ENCODE peak calls at places on chromosomes 13 and 19, in seven cellular contexts. J is endothelial cell of umbilical vein, U is K562, C is Peyer's patch, B is adrenal gland, Y is tibial nerve, A is ovary. T is an unnamed sample. For H3K4me1, the result is how much of the 10 kb centered on the place peaks cover.

GRCh38 chr13:49527123-49527522 is 31.4 kb downstream of the PHF11 start:
- DNase-seq in J (no peak), U (no peak), C (no peak), B (peak), Y (no peak), A (no peak), T (no peak)

GRCh38 chr19:58248886-58249285 is 20.2 kb downstream of the ZNF544 start:
- DNase-seq in J (no peak), U (no peak), C (no peak), B (no peak), Y (no peak), A (no peak), T (no peak)

GRCh38 chr13:66329988-66330429 is 900.1 kb downstream of the PCDH9 start:
- DNase-seq in J (peak), U (no peak), C (no peak), B (no peak), Y (no peak), A (no peak), T (no peak)

GRCh38 chr19:5356428-5356827 is 15.8 kb upstream of the PTPRS start:
- DNase-seq in J (no peak), U (no peak), C (no peak), B (no peak), Y (no peak), A (no peak), T (no peak)

GRCh38 chr19:42465827-42466280 is 23.1 kb upstream of the CXCL17 start:
- DNase-seq in J (no peak), U (no peak), C (peak), B (no peak), Y (no peak), A (no peak), T (no peak)

GRCh38 chr13:76637651-76638111 is 248.5 kb downstream of the KCTD12 start:
- DNase-seq in J (peak), U (no peak), C (no peak), B (no peak), Y (no peak), A (no peak), T (no peak)

GRCh38 chr19:48752511-48753365 is at the start of gene FUT1:
- DNase-seq in J (no peak), U (peak), C (peak), B (peak), Y (no peak), A (no peak), T (peak)

GRCh38 chr19:15563325-15563794 is 51.7 kb upstream of the CYP4F8 start:
- DNase-seq in J (no peak), U (peak), C (peak), B (peak), Y (no peak), A (peak), T (peak)

GRCh38 chr19:33225458-33225925 is at the start of gene SLC7A10:
- DNase-seq in J (no peak), U (no peak), C (no peak), B (no peak), Y (no peak), A (no peak), T (no peak)

GRCh38 chr19:35775298-35776101 is at the start of gene ARHGAP33:
- DNase-seq in J (peak), U (peak), C (peak), B (peak), Y (peak), A (peak), T (peak)
- TF ChIP-seq POLR2A in J (no peak), U (no peak), C (no peak), B (no peak), Y (peak), A (no peak), T (no peak)

DNA sequence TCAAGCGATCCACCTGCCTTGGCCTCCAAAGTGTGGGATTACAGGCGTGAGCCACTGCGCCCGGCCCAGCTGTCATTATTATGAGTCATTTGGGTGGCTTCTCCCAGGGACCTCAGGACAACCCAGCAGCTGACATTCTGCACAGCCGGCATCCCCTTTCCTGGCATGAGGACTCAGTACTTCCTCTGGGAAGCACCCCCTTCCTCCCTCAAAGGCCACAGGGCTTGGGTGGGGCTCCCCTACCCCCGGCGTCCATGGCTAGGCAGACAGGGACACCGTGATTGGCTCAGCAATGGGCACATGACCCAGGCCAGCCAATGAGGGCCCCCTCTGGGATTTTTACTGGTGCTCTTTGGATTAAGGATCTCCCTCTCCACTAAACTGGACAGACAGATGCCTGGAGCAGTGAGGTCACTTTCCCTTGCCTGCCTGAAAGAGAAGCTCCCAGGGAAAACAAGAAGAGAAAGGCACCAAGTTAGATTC is 6.0 kb downstream of the KANK2 start:
- DNase-seq in J (peak), U (peak), C (peak), B (peak), Y (peak), A (peak), T (peak)
- H3K4me1 ChIP-seq in J (under half), U (under half), C (under half), B (under half), Y (under half), A (under half), T (half or more)

GRCh38 chr19:23764781-23765180 is 6.1 kb upstream of the ZNF681 start:
- DNase-seq in J (no peak), U (peak), C (no peak), B (no peak), Y (no peak), A (no peak), T (no peak)

GRCh38 chr19:23762548-23762883 is 3.8 kb upstream of the ZNF681 start:
- DNase-seq in J (no peak), U (no peak), C (no peak), B (no peak), Y (no peak), A (no peak), T (no peak)

GRCh38 chr19:23766951-23767350 is 8.3 kb upstream of the ZNF681 start:
- DNase-seq in J (no peak), U (no peak), C (no peak), B (no peak), Y (no peak), A (no peak), T (no peak)

GRCh38 chr19:23758187-23759074 is at the start of gene ZNF681:
- DNase-seq in J (peak), U (peak), C (peak), B (peak), Y (peak), A (peak), T (peak)

DNA sequence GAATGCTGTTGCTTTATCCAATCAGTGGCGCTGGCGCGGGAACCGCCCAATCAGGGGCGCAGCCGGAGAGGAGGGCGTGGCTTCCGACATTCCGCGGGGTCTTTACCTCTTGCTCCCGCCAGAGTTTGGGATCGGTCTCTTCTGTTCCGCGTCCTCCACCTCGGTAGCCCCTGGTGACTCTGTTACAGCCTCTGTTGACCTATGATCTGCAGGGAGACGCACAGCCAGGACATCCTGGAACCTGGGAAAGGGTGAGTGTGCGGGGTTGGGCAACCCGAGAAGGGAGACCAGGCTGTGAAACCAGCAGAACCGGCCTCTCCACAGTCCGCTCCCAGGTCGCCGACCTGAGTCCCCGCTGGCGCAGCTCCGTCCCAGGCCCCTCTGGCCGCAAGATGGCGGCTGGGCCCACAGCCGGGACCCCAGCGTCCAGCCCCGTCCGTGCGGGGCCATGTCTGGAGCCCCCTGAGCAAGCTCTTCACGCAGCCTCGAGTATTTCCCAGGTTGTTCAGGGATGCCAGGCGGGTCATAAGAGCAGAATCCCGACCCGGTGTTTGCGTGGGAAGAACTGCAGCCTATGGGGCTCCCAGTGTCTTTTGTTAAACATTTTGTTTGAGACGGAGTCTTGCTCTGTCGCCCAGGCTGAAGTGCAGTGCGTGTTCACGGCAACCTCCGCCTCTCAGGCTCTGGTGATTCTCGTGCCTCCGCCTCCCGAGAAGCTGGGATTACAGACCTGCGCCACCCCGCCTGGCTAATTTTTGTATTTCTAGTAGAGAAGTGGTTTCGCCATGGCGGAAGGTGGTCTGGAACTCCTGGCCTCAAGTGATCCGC is 4.4 kb upstream of the ZNF681 start:
- DNase-seq in J (no peak), U (peak), C (peak), B (peak), Y (peak), A (peak), T (peak)
- TF ChIP-seq CTCF in J (no peak), U (no peak), C (no peak), B (no peak), Y (no peak), A (no peak), T (no peak)

DNA sequence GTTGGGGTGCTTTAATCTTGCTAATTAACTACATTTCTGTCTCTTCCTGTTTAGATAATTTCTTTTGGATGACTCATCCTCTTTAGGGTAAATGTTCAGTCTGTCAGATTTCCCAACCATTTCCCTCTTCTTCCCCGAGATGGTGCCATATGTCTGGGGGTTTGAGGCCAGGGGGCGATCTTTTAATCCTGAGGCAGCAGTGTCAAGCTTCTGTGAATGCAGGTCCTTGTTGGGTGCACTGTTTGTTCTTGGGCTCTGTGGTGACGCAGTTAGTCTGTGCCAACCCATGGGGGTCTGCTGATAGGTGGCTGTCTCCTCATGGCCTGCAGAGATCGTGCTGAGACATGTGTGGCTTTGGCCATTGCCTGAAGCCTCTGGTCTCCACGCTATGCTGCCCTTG is 420.4 kb downstream of the NDFIP2 start:
- DNase-seq in J (no peak), U (no peak), C (peak), B (no peak), Y (no peak), A (no peak), T (no peak)
- TF ChIP-seq POLR2A in J (no peak), U (no peak), C (no peak), B (no peak), Y (no peak), A (no peak), T (no peak)

DNA sequence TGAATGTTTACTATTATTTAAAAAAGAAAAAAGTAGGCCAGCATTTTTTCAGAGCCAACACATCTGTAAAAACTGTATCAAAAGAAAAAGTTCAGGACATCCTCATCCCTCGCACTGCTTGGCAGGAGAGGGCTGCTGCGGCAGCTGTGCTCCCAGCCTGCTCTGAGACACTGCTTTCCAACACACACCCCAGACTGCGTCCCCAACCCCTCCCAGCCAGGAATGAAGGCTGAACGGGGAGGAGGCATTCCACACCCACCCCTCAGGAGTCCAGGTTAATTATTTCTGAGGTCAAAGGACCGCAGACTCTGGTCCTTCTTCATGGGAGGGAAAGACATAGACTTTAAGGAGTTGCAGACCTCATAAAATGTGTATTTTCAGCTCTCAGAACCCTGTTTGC is 43.1 kb downstream of the COL4A1 start:
- DNase-seq in J (no peak), U (no peak), C (peak), B (no peak), Y (no peak), A (peak), T (no peak)
- H3K4me1 ChIP-seq in J (half or more), U (under half), C (under half), B (under half), Y (half or more), A (under half), T (half or more)

DNA sequence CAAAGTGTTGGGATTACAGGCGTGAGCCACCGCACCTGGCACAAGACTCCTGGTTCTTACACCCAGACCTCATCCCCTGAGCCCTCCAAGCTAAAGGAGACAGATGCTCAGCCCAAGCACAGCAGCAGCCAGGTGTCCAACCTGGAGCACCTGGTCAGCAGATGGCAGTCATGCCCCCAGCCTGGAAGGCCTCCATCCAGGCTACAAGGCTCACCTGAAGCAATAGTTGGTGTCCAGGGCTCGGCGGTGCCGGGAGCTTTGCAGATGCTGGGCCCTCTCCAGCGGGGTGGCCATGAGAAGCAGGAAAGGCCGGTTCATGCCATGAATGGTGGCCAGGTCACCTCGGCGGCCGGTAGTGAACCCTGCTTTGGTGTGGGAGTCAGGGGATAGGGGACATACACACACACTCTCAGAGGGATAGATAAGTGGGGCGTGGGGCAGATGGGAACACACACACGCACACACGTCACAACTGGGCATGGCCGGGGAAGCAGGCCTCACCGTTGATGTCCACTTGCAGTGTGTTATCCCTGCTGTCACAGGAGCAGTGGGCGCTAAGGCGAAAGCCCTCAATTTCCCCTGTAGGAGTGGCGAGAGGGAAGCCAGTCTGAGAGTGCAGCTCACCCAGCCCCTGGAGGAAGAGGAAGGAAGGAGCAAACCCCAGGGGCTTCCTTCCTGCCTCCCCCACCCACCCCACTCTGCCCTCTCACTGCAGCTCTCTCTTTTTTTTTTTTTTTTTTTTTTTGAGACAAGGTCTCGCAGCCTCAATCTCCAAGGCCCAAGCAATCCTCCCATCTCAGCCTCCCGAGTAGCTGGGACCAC is 11.8 kb downstream of the TGFB1 start:
- DNase-seq in J (no peak), U (no peak), C (peak), B (no peak), Y (no peak), A (no peak), T (peak)
- TF ChIP-seq CTCF in J (no peak), U (no peak), C (peak), B (no peak), Y (no peak), A (no peak), T (no peak)

DNA sequence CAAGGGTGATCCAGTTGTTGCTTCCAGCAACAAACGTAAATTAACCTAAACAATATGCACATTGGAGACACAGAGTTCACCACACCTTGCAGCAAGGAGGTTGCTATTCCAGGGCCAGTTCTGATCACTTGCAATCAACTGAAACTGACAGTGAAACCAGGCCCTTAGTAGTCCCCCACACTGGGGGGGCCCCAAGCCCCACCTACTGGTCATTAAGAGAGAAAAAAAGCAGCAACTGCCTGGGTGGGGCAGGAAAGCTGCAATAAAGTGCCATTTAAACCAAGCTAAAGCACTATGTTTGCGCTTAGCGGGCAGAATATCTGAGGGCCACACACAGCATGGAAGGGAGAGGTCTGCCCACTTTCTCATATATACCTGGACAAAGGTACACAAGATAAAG is 51.5 kb downstream of the ATP7B start:
- DNase-seq in J (no peak), U (peak), C (peak), B (no peak), Y (no peak), A (no peak), T (no peak)
- TF ChIP-seq POLR2A in J (no peak), U (no peak), C (no peak), B (no peak), Y (no peak), A (no peak), T (no peak)

GRCh38 chr19:12997225-12997966 is 2.1 kb downstream of the NFIX start:
- DNase-seq in J (no peak), U (no peak), C (no peak), B (no peak), Y (no peak), A (no peak), T (no peak)
- H3K4me1 ChIP-seq in J (under half), U (under half), C (under half), B (under half), Y (under half), A (under half), T (half or more)

DNA sequence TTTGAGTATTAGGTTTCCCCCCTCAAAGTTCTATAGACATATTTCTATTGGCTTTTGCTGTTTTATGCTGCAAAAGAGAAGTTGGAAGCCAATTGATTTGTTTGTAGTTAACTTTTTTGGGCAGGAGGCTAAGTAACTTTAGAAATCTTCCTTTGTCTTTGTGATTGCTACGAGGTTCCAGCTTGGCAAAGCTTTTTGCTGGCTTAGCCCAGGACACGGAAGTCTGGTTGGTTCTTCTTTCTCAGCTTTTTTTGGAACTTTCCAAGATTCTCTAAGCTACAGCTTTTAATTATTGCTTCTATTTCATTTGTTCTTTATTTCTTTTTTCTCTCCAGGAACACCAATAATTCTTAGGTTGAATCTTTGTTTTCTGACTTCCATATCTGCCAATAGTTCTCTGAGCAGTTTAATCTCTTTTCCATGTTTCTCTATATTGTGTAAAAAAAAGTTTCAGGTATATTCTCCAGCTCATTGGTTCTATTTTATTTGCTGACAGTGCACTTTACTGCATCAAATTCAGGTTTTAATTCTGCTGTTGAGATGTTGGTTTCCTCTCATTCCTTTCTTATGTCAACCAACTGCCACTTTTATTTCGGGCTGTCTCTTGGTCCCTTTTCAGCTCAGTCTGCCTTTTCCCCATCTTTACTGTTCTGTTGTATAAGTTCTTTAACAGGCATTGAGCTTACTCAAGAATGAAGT is 27.8 kb downstream of the MBNL2 start:
- DNase-seq in J (no peak), U (no peak), C (no peak), B (no peak), Y (no peak), A (no peak), T (no peak)
- TF ChIP-seq CTCF in J (no peak), U (no peak), C (no peak), B (no peak), Y (no peak), A (no peak), T (no peak)